ENCODE peak calls at places on chromosome 3, in five cellular contexts. N, T, Y, M and V are unnamed samples.

GRCh38 chr3:24242012-24242698 is 252.5 kb downstream of the THRB start:
- DNase-seq in N (no peak), T (peak), Y (no peak), M (no peak), V (no peak)

GRCh38 chr3:33991673-33992072 is 193.2 kb downstream of the PDCD6IP start:
- DNase-seq in N (no peak), T (no peak), Y (no peak), M (no peak), V (no peak)

GRCh38 chr3:98733055-98733777 is 29.9 kb upstream of the ST3GAL6 start:
- DNase-seq in N (peak), T (peak), Y (peak), M (no peak), V (peak)

GRCh38 chr3:56303508-56303907 is 164.8 kb downstream of the ERC2 start:
- DNase-seq in N (no peak), T (peak), Y (peak), M (no peak), V (peak)

GRCh38 chr3:17157713-17158112 is 273.0 kb downstream of the PLCL2 start:
- DNase-seq in N (no peak), T (peak), Y (no peak), M (no peak), V (no peak)

GRCh38 chr3:175573226-175573625 is 714.1 kb downstream of the NAALADL2 start:
- DNase-seq in N (no peak), T (no peak), Y (no peak), M (no peak), V (no peak)

GRCh38 chr3:167858865-167859264 is 123.3 kb downstream of the SERPINI1 start:
- DNase-seq in N (no peak), T (no peak), Y (no peak), M (no peak), V (no peak)

GRCh38 chr3:188978772-188979171 is 193.0 kb upstream of the TPRG1 start:
- DNase-seq in N (peak), T (peak), Y (no peak), M (no peak), V (peak)

GRCh38 chr3:45119824-45120614 is 26.2 kb downstream of the CDCP1 start:
- DNase-seq in N (no peak), T (peak), Y (no peak), M (no peak), V (peak)

GRCh38 chr3:195570344-195570743 is 13.4 kb downstream of the APOD start:
- DNase-seq in N (no peak), T (no peak), Y (no peak), M (no peak), V (no peak)

GRCh38 chr3:45790611-45791010 is 5.7 kb downstream of the SLC6A20 start:
- DNase-seq in N (no peak), T (no peak), Y (no peak), M (no peak), V (no peak)

GRCh38 chr3:52281980-52282801 is 3.7 kb upstream of the WDR82 start:
- DNase-seq in N (no peak), T (peak), Y (peak), M (no peak), V (peak)

GRCh38 chr3:40267940-40268707 is 41.4 kb upstream of the EIF1B start:
- DNase-seq in N (no peak), T (no peak), Y (no peak), M (no peak), V (no peak)

GRCh38 chr3:177906573-177907229 is 629.5 kb upstream of the KCNMB2 start:
- DNase-seq in N (no peak), T (peak), Y (no peak), M (no peak), V (no peak)

GRCh38 chr3:172042136-172042535 is 2.8 kb downstream of the FNDC3B start:
- DNase-seq in N (no peak), T (peak), Y (no peak), M (no peak), V (no peak)

GRCh38 chr3:152524198-152525140 is 255.7 kb downstream of the MBNL1 start:
- DNase-seq in N (peak), T (peak), Y (peak), M (no peak), V (peak)

GRCh38 chr3:178966299-178967183 is 105.1 kb downstream of the ZMAT3 start:
- DNase-seq in N (no peak), T (peak), Y (peak), M (no peak), V (peak)